ENCODE peak calls at places on chromosomes 16 and 17, in nine cellular contexts. One of them, this sample, is unnamed.

GRCh38 chr17:31321481-31321880 is at the start of gene EVI2A:
- DNase-seq in ovary: no peak
- DNase-seq in A549: no peak
- DNase-seq in HepG2: no peak
- DNase-seq in stomach: no peak
- DNase-seq in suprapubic skin: no peak
- DNase-seq in GM12878: peak
- DNase-seq in sigmoid colon: no peak
- DNase-seq in H1: no peak
- DNase-seq in this sample: no peak

GRCh38 chr16:85395913-85396878 is 216.9 kb upstream of the GSE1 start:
- DNase-seq in stomach: no peak
- DNase-seq in HepG2: no peak
- DNase-seq in A549: no peak
- DNase-seq in ovary: peak
- DNase-seq in GM12878: no peak
- DNase-seq in H1: peak
- DNase-seq in sigmoid colon: peak
- DNase-seq in suprapubic skin: no peak
- DNase-seq in this sample: peak

GRCh38 chr17:491086-492014 is 138.7 kb upstream of the RPH3AL start:
- DNase-seq in stomach: peak
- DNase-seq in GM12878: no peak
- DNase-seq in suprapubic skin: peak
- DNase-seq in H1: peak
- DNase-seq in HepG2: peak
- DNase-seq in ovary: peak
- DNase-seq in A549: peak
- DNase-seq in sigmoid colon: peak
- DNase-seq in this sample: no peak

GRCh38 chr17:12737740-12738469 is 51.4 kb upstream of the ARHGAP44 start:
- DNase-seq in H1: no peak
- DNase-seq in HepG2: no peak
- DNase-seq in suprapubic skin: no peak
- DNase-seq in sigmoid colon: no peak
- DNase-seq in A549: no peak
- DNase-seq in GM12878: no peak
- DNase-seq in stomach: no peak
- DNase-seq in ovary: no peak
- DNase-seq in this sample: no peak

GRCh38 chr16:85451646-85452363 is 161.3 kb upstream of the GSE1 start:
- DNase-seq in HepG2: no peak
- DNase-seq in H1: no peak
- DNase-seq in sigmoid colon: no peak
- DNase-seq in A549: no peak
- DNase-seq in suprapubic skin: no peak
- DNase-seq in GM12878: no peak
- DNase-seq in ovary: no peak
- DNase-seq in stomach: no peak
- DNase-seq in this sample: no peak

GRCh38 chr17:76926237-76926866 is 58.1 kb downstream of the MGAT5B start:
- DNase-seq in GM12878: no peak
- DNase-seq in HepG2: no peak
- DNase-seq in stomach: no peak
- DNase-seq in A549: no peak
- DNase-seq in sigmoid colon: no peak
- DNase-seq in H1: no peak
- DNase-seq in ovary: no peak
- DNase-seq in suprapubic skin: no peak
- DNase-seq in this sample: no peak

GRCh38 chr16:56382901-56383355 is 42.4 kb downstream of the AMFR start:
- DNase-seq in GM12878: no peak
- DNase-seq in stomach: no peak
- DNase-seq in HepG2: peak
- DNase-seq in H1: no peak
- DNase-seq in suprapubic skin: no peak
- DNase-seq in A549: peak
- DNase-seq in ovary: no peak
- DNase-seq in sigmoid colon: no peak
- DNase-seq in this sample: no peak

GRCh38 chr16:85990861-85991301 is 91.9 kb downstream of the IRF8 start:
- DNase-seq in GM12878: peak
- DNase-seq in stomach: no peak
- DNase-seq in A549: no peak
- DNase-seq in HepG2: no peak
- DNase-seq in suprapubic skin: no peak
- DNase-seq in H1: no peak
- DNase-seq in sigmoid colon: peak
- DNase-seq in ovary: no peak
- DNase-seq in this sample: no peak

GRCh38 chr16:84925092-84925772 is 86.1 kb downstream of the ZDHHC7 start:
- DNase-seq in HepG2: peak
- DNase-seq in sigmoid colon: peak
- DNase-seq in suprapubic skin: no peak
- DNase-seq in A549: peak
- DNase-seq in stomach: peak
- DNase-seq in ovary: peak
- DNase-seq in H1: peak
- DNase-seq in GM12878: no peak
- DNase-seq in this sample: peak

GRCh38 chr17:67733371-67733770 is 15.6 kb downstream of the NOL11 start:
- DNase-seq in A549: no peak
- DNase-seq in HepG2: no peak
- DNase-seq in H1: no peak
- DNase-seq in ovary: no peak
- DNase-seq in suprapubic skin: no peak
- DNase-seq in sigmoid colon: no peak
- DNase-seq in stomach: no peak
- DNase-seq in GM12878: no peak
- DNase-seq in this sample: no peak

GRCh38 chr17:35612924-35613521 is 25.9 kb downstream of the AP2B1 start:
- DNase-seq in stomach: peak
- DNase-seq in sigmoid colon: no peak
- DNase-seq in HepG2: peak
- DNase-seq in suprapubic skin: no peak
- DNase-seq in A549: peak
- DNase-seq in H1: peak
- DNase-seq in ovary: peak
- DNase-seq in GM12878: no peak
- DNase-seq in this sample: no peak

GRCh38 chr17:78573955-78574354 is 3.2 kb downstream of the DNAH17 start:
- DNase-seq in H1: no peak
- DNase-seq in stomach: no peak
- DNase-seq in HepG2: peak
- DNase-seq in GM12878: no peak
- DNase-seq in ovary: no peak
- DNase-seq in sigmoid colon: no peak
- DNase-seq in suprapubic skin: no peak
- DNase-seq in A549: no peak
- DNase-seq in this sample: no peak

GRCh38 chr16:86242244-86243122 is 267.8 kb upstream of the FOXF1 start:
- DNase-seq in stomach: no peak
- DNase-seq in HepG2: no peak
- DNase-seq in A549: no peak
- DNase-seq in GM12878: no peak
- DNase-seq in sigmoid colon: peak
- DNase-seq in suprapubic skin: peak
- DNase-seq in H1: peak
- DNase-seq in ovary: no peak
- DNase-seq in this sample: no peak

GRCh38 chr17:1853698-1854097 is 23.9 kb downstream of the RPA1 start:
- DNase-seq in ovary: no peak
- DNase-seq in HepG2: no peak
- DNase-seq in GM12878: no peak
- DNase-seq in sigmoid colon: no peak
- DNase-seq in stomach: no peak
- DNase-seq in H1: no peak
- DNase-seq in A549: no peak
- DNase-seq in suprapubic skin: no peak
- DNase-seq in this sample: no peak

GRCh38 chr16:25855818-25856217 is 164.1 kb downstream of the HS3ST4 start:
- DNase-seq in A549: no peak
- DNase-seq in sigmoid colon: no peak
- DNase-seq in ovary: no peak
- DNase-seq in H1: peak
- DNase-seq in stomach: no peak
- DNase-seq in GM12878: no peak
- DNase-seq in HepG2: no peak
- DNase-seq in suprapubic skin: no peak
- DNase-seq in this sample: no peak
- TF ChIP-seq EP300 in A549: no peak
- TF ChIP-seq EP300 in sigmoid colon: no peak
- TF ChIP-seq EP300 in ovary: no peak
- TF ChIP-seq EP300 in H1: peak
- TF ChIP-seq EP300 in stomach: no peak
- TF ChIP-seq EP300 in GM12878: no peak
- TF ChIP-seq EP300 in HepG2: no peak
- TF ChIP-seq EP300 in suprapubic skin: no peak
- TF ChIP-seq EP300 in this sample: no peak

DNA sequence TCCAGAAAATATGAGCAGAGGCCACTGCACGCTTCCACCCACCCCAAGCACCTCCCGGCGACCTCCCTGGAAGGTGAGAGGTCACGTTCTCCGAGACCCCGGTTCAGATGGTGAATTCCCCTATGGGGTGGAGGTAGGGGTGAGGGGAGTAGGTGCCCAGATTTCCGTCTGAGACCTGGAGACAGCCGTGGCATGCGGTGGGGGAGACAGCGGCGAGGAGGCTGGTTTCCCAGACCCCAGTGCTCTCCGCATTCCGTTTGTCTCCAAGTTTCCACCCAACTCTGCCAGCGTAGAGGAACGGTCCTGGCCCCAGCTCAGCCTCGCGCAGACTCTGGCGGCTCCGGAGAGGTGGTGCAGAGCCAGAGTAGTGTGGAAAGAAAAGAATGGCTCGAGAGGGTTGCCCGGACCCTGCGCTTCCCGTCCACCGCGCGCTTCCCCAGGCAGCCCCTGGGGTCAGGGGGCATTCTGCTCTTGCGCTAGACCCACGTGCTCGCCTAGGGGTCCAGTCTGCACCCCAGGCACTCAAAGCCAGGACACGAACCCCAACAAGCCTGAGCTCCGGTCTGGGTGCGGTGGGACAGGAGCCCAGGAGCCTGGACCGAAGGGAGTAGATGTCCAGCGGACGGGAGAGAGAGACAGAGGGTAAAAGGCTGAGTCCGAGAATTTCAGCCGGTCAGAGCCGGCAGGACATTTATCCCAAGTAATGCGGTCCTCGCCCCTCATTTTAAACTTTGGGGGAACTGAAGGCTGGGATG is 3.9 kb downstream of the PMP22 start:
- DNase-seq in sigmoid colon: peak
- DNase-seq in HepG2: peak
- DNase-seq in ovary: peak
- DNase-seq in stomach: peak
- DNase-seq in A549: peak
- DNase-seq in GM12878: no peak
- DNase-seq in suprapubic skin: no peak
- DNase-seq in H1: no peak
- DNase-seq in this sample: peak
- TF ChIP-seq EP300 in sigmoid colon: no peak
- TF ChIP-seq EP300 in HepG2: no peak
- TF ChIP-seq EP300 in ovary: no peak
- TF ChIP-seq EP300 in stomach: no peak
- TF ChIP-seq EP300 in A549: no peak
- TF ChIP-seq EP300 in GM12878: no peak
- TF ChIP-seq EP300 in suprapubic skin: no peak
- TF ChIP-seq EP300 in H1: no peak
- TF ChIP-seq EP300 in this sample: peak

GRCh38 chr17:44628234-44629188 is 27.8 kb upstream of the MEIOC start:
- DNase-seq in ovary: peak
- DNase-seq in HepG2: peak
- DNase-seq in A549: no peak
- DNase-seq in stomach: no peak
- DNase-seq in suprapubic skin: no peak
- DNase-seq in GM12878: peak
- DNase-seq in H1: peak
- DNase-seq in sigmoid colon: no peak
- DNase-seq in this sample: peak

GRCh38 chr17:44627513-44627912 is 28.8 kb upstream of the MEIOC start:
- DNase-seq in A549: no peak
- DNase-seq in H1: no peak
- DNase-seq in ovary: no peak
- DNase-seq in stomach: no peak
- DNase-seq in sigmoid colon: no peak
- DNase-seq in suprapubic skin: no peak
- DNase-seq in HepG2: no peak
- DNase-seq in GM12878: no peak
- DNase-seq in this sample: no peak

DNA sequence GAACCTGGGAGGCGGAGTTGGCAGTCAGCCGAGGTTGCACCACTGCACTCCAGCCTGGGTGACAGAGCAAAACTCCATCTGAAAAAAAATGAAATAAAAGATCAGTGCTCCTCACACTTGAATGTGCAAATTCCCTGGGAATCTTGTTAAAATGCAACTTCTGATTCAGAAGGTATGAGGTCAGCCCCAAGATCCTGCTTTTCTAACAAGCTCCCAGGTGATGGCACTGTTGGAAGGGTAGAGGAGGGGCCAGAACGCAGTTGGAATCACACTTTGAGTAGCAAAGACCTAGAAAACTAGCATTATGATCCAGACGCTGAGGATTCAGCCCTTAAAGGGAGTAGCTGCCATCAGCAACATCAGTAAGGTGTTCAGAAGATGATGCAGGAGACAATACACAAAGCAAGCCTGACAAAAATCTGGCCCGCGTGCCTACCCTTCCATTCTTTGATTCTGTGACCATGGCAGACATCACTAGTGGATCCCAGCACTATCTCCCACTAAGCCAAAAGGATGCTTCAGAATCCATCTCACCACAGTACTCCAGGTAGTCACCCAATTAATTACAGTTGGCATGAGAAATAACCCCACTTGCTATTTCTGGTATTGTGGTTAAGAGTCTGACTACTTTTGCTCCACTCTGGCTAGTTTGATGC is 33.1 kb upstream of the MEIOC start:
- DNase-seq in suprapubic skin: no peak
- DNase-seq in stomach: no peak
- DNase-seq in ovary: no peak
- DNase-seq in HepG2: peak
- DNase-seq in H1: no peak
- DNase-seq in sigmoid colon: peak
- DNase-seq in GM12878: no peak
- DNase-seq in A549: peak
- DNase-seq in this sample: no peak
- TF ChIP-seq EP300 in suprapubic skin: no peak
- TF ChIP-seq EP300 in stomach: no peak
- TF ChIP-seq EP300 in ovary: no peak
- TF ChIP-seq EP300 in HepG2: no peak
- TF ChIP-seq EP300 in H1: no peak
- TF ChIP-seq EP300 in sigmoid colon: no peak
- TF ChIP-seq EP300 in GM12878: no peak
- TF ChIP-seq EP300 in A549: no peak
- TF ChIP-seq EP300 in this sample: no peak

DNA sequence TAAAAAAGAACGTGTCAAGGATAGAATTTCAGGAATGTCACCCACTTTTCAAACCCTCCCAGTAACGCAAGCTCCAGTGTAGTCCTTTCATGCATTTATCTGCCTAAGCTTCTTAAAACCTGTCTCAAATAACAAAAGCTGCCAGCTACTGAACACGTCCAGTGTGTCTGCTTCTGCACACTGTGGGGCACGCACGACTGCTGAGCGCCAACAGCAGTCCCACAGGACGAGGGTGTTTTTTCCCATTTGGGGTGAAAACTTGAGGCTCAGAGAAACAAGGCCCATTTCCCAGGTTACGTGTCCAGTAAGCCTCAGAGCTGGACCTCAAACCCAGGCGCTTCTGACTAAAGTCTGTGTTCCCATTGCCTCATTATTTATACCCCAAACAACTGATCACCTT is 17.2 kb downstream of the NTAN1 start:
- DNase-seq in HepG2: no peak
- DNase-seq in sigmoid colon: no peak
- DNase-seq in A549: no peak
- DNase-seq in stomach: no peak
- DNase-seq in suprapubic skin: no peak
- DNase-seq in ovary: no peak
- DNase-seq in H1: no peak
- DNase-seq in GM12878: no peak
- DNase-seq in this sample: no peak
- TF ChIP-seq EP300 in HepG2: no peak
- TF ChIP-seq EP300 in sigmoid colon: no peak
- TF ChIP-seq EP300 in A549: no peak
- TF ChIP-seq EP300 in stomach: no peak
- TF ChIP-seq EP300 in suprapubic skin: no peak
- TF ChIP-seq EP300 in ovary: no peak
- TF ChIP-seq EP300 in H1: no peak
- TF ChIP-seq EP300 in GM12878: no peak
- TF ChIP-seq EP300 in this sample: no peak

This sample was measured in tibial nerve.